ENCODE peak calls at places on chromosomes 2 and 18, in six cellular contexts. One of them, this sample, is unnamed.

GRCh38 chr2:85766214-85766613 is 12.4 kb downstream of the ATOH8 start:
- DNase-seq in AG04450: no peak
- DNase-seq in endodermal cell: no peak
- DNase-seq in MCF 10A: no peak
- DNase-seq in Caco-2: no peak
- DNase-seq in body of pancreas: no peak
- DNase-seq in this sample: no peak

GRCh38 chr18:3594760-3595241 is 144.8 kb downstream of the TGIF1 start:
- DNase-seq in MCF 10A: peak
- DNase-seq in body of pancreas: no peak
- DNase-seq in AG04450: no peak
- DNase-seq in Caco-2: no peak
- DNase-seq in endodermal cell: peak
- DNase-seq in this sample: no peak

GRCh38 chr2:17539993-17540812 is at the start of gene VSNL1:
- DNase-seq in endodermal cell: peak
- DNase-seq in body of pancreas: peak
- DNase-seq in AG04450: peak
- DNase-seq in MCF 10A: peak
- DNase-seq in Caco-2: peak
- DNase-seq in this sample: no peak

GRCh38 chr18:40415224-40415791 is 1539.7 kb upstream of the PIK3C3 start:
- DNase-seq in body of pancreas: no peak
- DNase-seq in MCF 10A: no peak
- DNase-seq in Caco-2: no peak
- DNase-seq in AG04450: no peak
- DNase-seq in endodermal cell: no peak
- DNase-seq in this sample: no peak

GRCh38 chr18:72541871-72542690 is 2.1 kb downstream of the CBLN2 start:
- DNase-seq in MCF 10A: no peak
- DNase-seq in AG04450: no peak
- DNase-seq in body of pancreas: no peak
- DNase-seq in Caco-2: no peak
- DNase-seq in endodermal cell: peak
- DNase-seq in this sample: no peak

GRCh38 chr2:170306293-170306873 is 128.4 kb downstream of the MYO3B start:
- DNase-seq in Caco-2: no peak
- DNase-seq in body of pancreas: no peak
- DNase-seq in MCF 10A: no peak
- DNase-seq in endodermal cell: no peak
- DNase-seq in AG04450: no peak
- DNase-seq in this sample: no peak

GRCh38 chr2:1886405-1886992 is 142.2 kb upstream of the PXDN start:
- DNase-seq in Caco-2: peak
- DNase-seq in MCF 10A: peak
- DNase-seq in body of pancreas: peak
- DNase-seq in endodermal cell: peak
- DNase-seq in AG04450: peak
- DNase-seq in this sample: no peak

GRCh38 chr2:240389302-240389805 is 46.1 kb upstream of the GPC1 start:
- DNase-seq in Caco-2: no peak
- DNase-seq in body of pancreas: peak
- DNase-seq in endodermal cell: no peak
- DNase-seq in MCF 10A: no peak
- DNase-seq in AG04450: no peak
- DNase-seq in this sample: no peak

GRCh38 chr2:239274391-239275001 is 126.3 kb downstream of the HDAC4 start:
- DNase-seq in endodermal cell: no peak
- DNase-seq in Caco-2: no peak
- DNase-seq in AG04450: no peak
- DNase-seq in MCF 10A: peak
- DNase-seq in body of pancreas: no peak
- DNase-seq in this sample: peak

GRCh38 chr2:95387358-95387757 is 15.2 kb upstream of the FAHD2A start:
- DNase-seq in Caco-2: no peak
- DNase-seq in MCF 10A: no peak
- DNase-seq in AG04450: no peak
- DNase-seq in body of pancreas: no peak
- DNase-seq in endodermal cell: peak
- DNase-seq in this sample: no peak

GRCh38 chr2:138829326-138829725 is 49.1 kb upstream of the NXPH2 start:
- DNase-seq in body of pancreas: peak
- DNase-seq in Caco-2: peak
- DNase-seq in endodermal cell: peak
- DNase-seq in MCF 10A: peak
- DNase-seq in AG04450: no peak
- DNase-seq in this sample: no peak

GRCh38 chr2:237337586-237337985 is 76.4 kb downstream of the COL6A3 start:
- DNase-seq in endodermal cell: no peak
- DNase-seq in body of pancreas: no peak
- DNase-seq in Caco-2: no peak
- DNase-seq in MCF 10A: no peak
- DNase-seq in AG04450: no peak
- DNase-seq in this sample: no peak

GRCh38 chr18:28793911-28794310 is 617.0 kb upstream of the CDH2 start:
- DNase-seq in endodermal cell: no peak
- DNase-seq in Caco-2: no peak
- DNase-seq in AG04450: no peak
- DNase-seq in MCF 10A: peak
- DNase-seq in body of pancreas: no peak
- DNase-seq in this sample: no peak

GRCh38 chr2:98959759-98960507 is 23.9 kb upstream of the CRACDL start:
- DNase-seq in Caco-2: no peak
- DNase-seq in body of pancreas: no peak
- DNase-seq in MCF 10A: no peak
- DNase-seq in endodermal cell: no peak
- DNase-seq in AG04450: no peak
- DNase-seq in this sample: no peak

GRCh38 chr2:28360742-28361293 is 31.8 kb upstream of the FOSL2 start:
- DNase-seq in MCF 10A: peak
- DNase-seq in AG04450: peak
- DNase-seq in Caco-2: no peak
- DNase-seq in endodermal cell: peak
- DNase-seq in body of pancreas: no peak
- DNase-seq in this sample: no peak

GRCh38 chr2:68901199-68901515 is 30.0 kb upstream of the BMP10 start:
- DNase-seq in AG04450: no peak
- DNase-seq in MCF 10A: peak
- DNase-seq in Caco-2: peak
- DNase-seq in body of pancreas: no peak
- DNase-seq in endodermal cell: peak
- DNase-seq in this sample: no peak

GRCh38 chr2:177727577-177728351 is 335.2 kb downstream of the AGPS start:
- DNase-seq in AG04450: no peak
- DNase-seq in MCF 10A: no peak
- DNase-seq in body of pancreas: no peak
- DNase-seq in Caco-2: no peak
- DNase-seq in endodermal cell: no peak
- DNase-seq in this sample: no peak

GRCh38 chr2:207847807-207848544 is 78.3 kb upstream of the FZD5 start:
- DNase-seq in MCF 10A: peak
- DNase-seq in endodermal cell: peak
- DNase-seq in AG04450: no peak
- DNase-seq in Caco-2: peak
- DNase-seq in body of pancreas: peak
- DNase-seq in this sample: no peak

GRCh38 chr2:31065356-31065755 is 72.9 kb downstream of the GALNT14 start:
- DNase-seq in AG04450: no peak
- DNase-seq in body of pancreas: no peak
- DNase-seq in endodermal cell: no peak
- DNase-seq in Caco-2: no peak
- DNase-seq in MCF 10A: no peak
- DNase-seq in this sample: no peak

GRCh38 chr18:43277164-43277600 is at the start of gene SYT4:
- DNase-seq in Caco-2: peak
- DNase-seq in endodermal cell: peak
- DNase-seq in AG04450: no peak
- DNase-seq in body of pancreas: peak
- DNase-seq in MCF 10A: peak
- DNase-seq in this sample: no peak

GRCh38 chr2:203998195-203998804 is 61.7 kb downstream of the ICOS start:
- DNase-seq in body of pancreas: no peak
- DNase-seq in Caco-2: no peak
- DNase-seq in AG04450: no peak
- DNase-seq in endodermal cell: no peak
- DNase-seq in MCF 10A: peak
- DNase-seq in this sample: no peak

GRCh38 chr2:30113617-30114293 is 33.1 kb upstream of the YPEL5 start:
- DNase-seq in endodermal cell: no peak
- DNase-seq in body of pancreas: no peak
- DNase-seq in AG04450: peak
- DNase-seq in Caco-2: no peak
- DNase-seq in MCF 10A: peak
- DNase-seq in this sample: no peak

GRCh38 chr2:144508162-144508765 is 11.7 kb downstream of the ZEB2 start:
- DNase-seq in body of pancreas: no peak
- DNase-seq in endodermal cell: no peak
- DNase-seq in AG04450: no peak
- DNase-seq in Caco-2: no peak
- DNase-seq in MCF 10A: no peak
- DNase-seq in this sample: no peak

GRCh38 chr2:218435003-218435982 is 16.4 kb downstream of the VIL1 start:
- DNase-seq in body of pancreas: no peak
- DNase-seq in Caco-2: no peak
- DNase-seq in endodermal cell: peak
- DNase-seq in MCF 10A: no peak
- DNase-seq in AG04450: no peak
- DNase-seq in this sample: no peak

GRCh38 chr2:167196461-167197252 is 308.4 kb downstream of the XIRP2 start:
- DNase-seq in body of pancreas: peak
- DNase-seq in MCF 10A: peak
- DNase-seq in endodermal cell: no peak
- DNase-seq in Caco-2: no peak
- DNase-seq in AG04450: peak
- DNase-seq in this sample: no peak

GRCh38 chr2:11072550-11072949 is 82.7 kb upstream of the SLC66A3 start:
- DNase-seq in MCF 10A: no peak
- DNase-seq in AG04450: no peak
- DNase-seq in Caco-2: no peak
- DNase-seq in body of pancreas: no peak
- DNase-seq in endodermal cell: no peak
- DNase-seq in this sample: peak

GRCh38 chr2:11071939-11072338 is 83.3 kb upstream of the SLC66A3 start:
- DNase-seq in endodermal cell: no peak
- DNase-seq in body of pancreas: no peak
- DNase-seq in AG04450: no peak
- DNase-seq in Caco-2: no peak
- DNase-seq in MCF 10A: no peak
- DNase-seq in this sample: no peak

GRCh38 chr2:11074246-11074820 is 80.9 kb upstream of the SLC66A3 start:
- DNase-seq in AG04450: no peak
- DNase-seq in MCF 10A: no peak
- DNase-seq in body of pancreas: no peak
- DNase-seq in Caco-2: no peak
- DNase-seq in endodermal cell: no peak
- DNase-seq in this sample: no peak

GRCh38 chr2:11073791-11074190 is 81.5 kb upstream of the SLC66A3 start:
- DNase-seq in endodermal cell: no peak
- DNase-seq in AG04450: peak
- DNase-seq in body of pancreas: no peak
- DNase-seq in Caco-2: no peak
- DNase-seq in MCF 10A: no peak
- DNase-seq in this sample: no peak

GRCh38 chr2:11073251-11073650 is 82.0 kb upstream of the SLC66A3 start:
- DNase-seq in endodermal cell: peak
- DNase-seq in AG04450: no peak
- DNase-seq in Caco-2: peak
- DNase-seq in body of pancreas: peak
- DNase-seq in MCF 10A: peak
- DNase-seq in this sample: no peak
- TF ChIP-seq CTCF in endodermal cell: peak
- TF ChIP-seq CTCF in AG04450: peak
- TF ChIP-seq CTCF in Caco-2: peak
- TF ChIP-seq CTCF in body of pancreas: peak
- TF ChIP-seq CTCF in MCF 10A: no peak
- TF ChIP-seq CTCF in this sample: no peak

GRCh38 chr2:77398970-77399369 is 123.2 kb downstream of the LRRTM4 start:
- DNase-seq in endodermal cell: no peak
- DNase-seq in body of pancreas: no peak
- DNase-seq in AG04450: no peak
- DNase-seq in MCF 10A: no peak
- DNase-seq in Caco-2: no peak
- DNase-seq in this sample: no peak
- TF ChIP-seq CTCF in endodermal cell: peak
- TF ChIP-seq CTCF in body of pancreas: no peak
- TF ChIP-seq CTCF in AG04450: no peak
- TF ChIP-seq CTCF in MCF 10A: no peak
- TF ChIP-seq CTCF in Caco-2: no peak
- TF ChIP-seq CTCF in this sample: no peak

GRCh38 chr2:45610281-45611019 is 617 bp downstream of the SRBD1 start:
- DNase-seq in Caco-2: peak
- DNase-seq in body of pancreas: peak
- DNase-seq in AG04450: no peak
- DNase-seq in MCF 10A: peak
- DNase-seq in endodermal cell: peak
- DNase-seq in this sample: peak

GRCh38 chr2:45612265-45612664 is 1.2 kb upstream of the SRBD1 start:
- DNase-seq in MCF 10A: peak
- DNase-seq in body of pancreas: no peak
- DNase-seq in endodermal cell: no peak
- DNase-seq in Caco-2: peak
- DNase-seq in AG04450: no peak
- DNase-seq in this sample: no peak

GRCh38 chr2:45606801-45607200 is 4.3 kb downstream of the SRBD1 start:
- DNase-seq in body of pancreas: no peak
- DNase-seq in endodermal cell: no peak
- DNase-seq in AG04450: no peak
- DNase-seq in MCF 10A: no peak
- DNase-seq in Caco-2: no peak
- DNase-seq in this sample: no peak

GRCh38 chr2:45611020-45611737 is at the start of gene SRBD1:
- DNase-seq in MCF 10A: peak
- DNase-seq in endodermal cell: peak
- DNase-seq in AG04450: peak
- DNase-seq in body of pancreas: peak
- DNase-seq in Caco-2: peak
- DNase-seq in this sample: peak

DNA sequence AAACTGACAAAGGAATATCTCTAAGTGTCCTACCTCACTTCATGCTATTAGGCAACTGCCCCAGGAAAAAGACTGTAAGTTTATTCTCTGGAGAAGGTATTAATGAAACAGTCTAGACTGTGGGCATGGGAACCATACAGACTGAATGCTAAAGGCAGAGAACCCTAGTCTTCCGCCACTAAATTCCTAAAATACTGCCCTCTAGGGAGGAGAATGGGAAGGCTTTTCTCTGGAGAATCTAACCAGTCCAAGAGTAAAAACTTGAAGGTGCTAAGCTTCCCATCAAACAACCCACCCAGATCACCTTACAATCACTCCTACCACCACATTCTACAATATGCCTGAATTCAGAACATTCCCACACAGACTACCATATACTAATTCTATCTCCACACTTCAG is 3.4 kb downstream of the SRBD1 start:
- DNase-seq in body of pancreas: no peak
- DNase-seq in MCF 10A: peak
- DNase-seq in AG04450: no peak
- DNase-seq in Caco-2: peak
- DNase-seq in endodermal cell: no peak
- DNase-seq in this sample: no peak
- TF ChIP-seq CTCF in body of pancreas: peak
- TF ChIP-seq CTCF in MCF 10A: peak
- TF ChIP-seq CTCF in AG04450: peak
- TF ChIP-seq CTCF in Caco-2: peak
- TF ChIP-seq CTCF in endodermal cell: peak
- TF ChIP-seq CTCF in this sample: no peak

GRCh38 chr2:49616800-49617199 is 462.5 kb upstream of the FSHR start:
- DNase-seq in endodermal cell: no peak
- DNase-seq in Caco-2: peak
- DNase-seq in MCF 10A: peak
- DNase-seq in body of pancreas: no peak
- DNase-seq in AG04450: no peak
- DNase-seq in this sample: no peak
- TF ChIP-seq CTCF in endodermal cell: peak
- TF ChIP-seq CTCF in Caco-2: peak
- TF ChIP-seq CTCF in MCF 10A: peak
- TF ChIP-seq CTCF in body of pancreas: peak
- TF ChIP-seq CTCF in AG04450: no peak
- TF ChIP-seq CTCF in this sample: no peak

This sample was measured in coronary artery.